ENCODE peak calls at places on chromosomes 5 and 9, in ten cellular contexts. A is lower lobe of right lung, I is A549, L is dorsolateral prefrontal cortex, G is nephron progenitor cell, U is H9, K is fibroblast of lung, O is AG09319, H is PC-9, J is heart right ventricle. V is an unnamed sample.

GRCh38 chr5:62938927-62939326 is 360.3 kb downstream of the LRRC70 start:
- DNase-seq in A (no peak), I (no peak), L (no peak), G (no peak), U (peak; percentile 33), K (no peak), O (no peak), H (no peak), J (no peak), V (no peak)

GRCh38 chr5:180206993-180207392 is 2.0 kb downstream of the RASGEF1C start:
- DNase-seq in A (no peak), I (no peak), L (no peak), G (no peak), U (no peak), K (no peak), O (no peak), H (no peak), J (no peak), V (no peak)

GRCh38 chr5:44365351-44365750 is 23.9 kb downstream of the FGF10 start:
- DNase-seq in A (no peak), I (no peak), L (no peak), G (no peak), U (no peak), K (peak; percentile 85), O (no peak), H (no peak), J (no peak), V (no peak)

GRCh38 chr5:30890377-30890776 is 303.1 kb upstream of the CDH6 start:
- DNase-seq in A (no peak), I (no peak), L (no peak), G (no peak), U (no peak), K (no peak), O (no peak), H (no peak), J (no peak), V (no peak)

GRCh38 chr5:124628721-124629596 is 117.5 kb downstream of the ZNF608 start:
- DNase-seq in A (no peak), I (peak; percentile 86), L (no peak), G (peak; percentile 25), U (peak; percentile 76), K (peak; percentile 93), O (peak; percentile 58), H (peak; percentile 86), J (no peak), V (no peak)

GRCh38 chr5:83099001-83099400 is 21.7 kb downstream of the XRCC4 start:
- DNase-seq in A (no peak), I (no peak), L (no peak), G (no peak), U (no peak), K (no peak), O (no peak), H (no peak), J (no peak), V (no peak)

GRCh38 chr5:143527808-143528207 is 124.3 kb upstream of the NR3C1 start:
- DNase-seq in A (no peak), I (no peak), L (no peak), G (no peak), U (no peak), K (no peak), O (no peak), H (no peak), J (no peak), V (no peak)

GRCh38 chr5:93676707-93677106 is 64.7 kb downstream of the POU5F2 start:
- DNase-seq in A (no peak), I (no peak), L (peak; percentile 39), G (peak; percentile 16), U (no peak), K (peak; percentile 22), O (no peak), H (no peak), J (no peak), V (no peak)

GRCh38 chr5:181222630-181223040 is 446 bp upstream of the TRIM41 start:
- DNase-seq in A (no peak), I (no peak), L (no peak), G (no peak), U (no peak), K (peak; percentile 73), O (no peak), H (no peak), J (no peak), V (no peak)
- TF ChIP-seq CTCF in A (no peak), I (no peak), L (no peak), G (no peak), U (peak; percentile 35), K (no peak), O (no peak), H (no peak), J (no peak), V (peak; percentile 68)

GRCh38 chr9:128684325-128685021 is 4.5 kb upstream of the SET start:
- DNase-seq in A (peak; percentile 91), I (peak; percentile 85), L (no peak), G (peak; percentile 64), U (peak; percentile 87), K (peak; percentile 70), O (no peak), H (peak; percentile 86), J (peak; percentile 71), V (no peak)

GRCh38 chr9:128687453-128687852 is 1.6 kb upstream of the SET start:
- DNase-seq in A (no peak), I (no peak), L (no peak), G (no peak), U (no peak), K (no peak), O (no peak), H (no peak), J (no peak), V (no peak)

GRCh38 chr9:128685022-128685332 is 4.0 kb upstream of the SET start:
- DNase-seq in A (no peak), I (no peak), L (no peak), G (no peak), U (no peak), K (no peak), O (no peak), H (no peak), J (no peak), V (no peak)

GRCh38 chr9:128684065-128684324 is 5.0 kb upstream of the SET start:
- DNase-seq in A (no peak), I (no peak), L (no peak), G (no peak), U (no peak), K (no peak), O (no peak), H (no peak), J (no peak), V (no peak)

DNA sequence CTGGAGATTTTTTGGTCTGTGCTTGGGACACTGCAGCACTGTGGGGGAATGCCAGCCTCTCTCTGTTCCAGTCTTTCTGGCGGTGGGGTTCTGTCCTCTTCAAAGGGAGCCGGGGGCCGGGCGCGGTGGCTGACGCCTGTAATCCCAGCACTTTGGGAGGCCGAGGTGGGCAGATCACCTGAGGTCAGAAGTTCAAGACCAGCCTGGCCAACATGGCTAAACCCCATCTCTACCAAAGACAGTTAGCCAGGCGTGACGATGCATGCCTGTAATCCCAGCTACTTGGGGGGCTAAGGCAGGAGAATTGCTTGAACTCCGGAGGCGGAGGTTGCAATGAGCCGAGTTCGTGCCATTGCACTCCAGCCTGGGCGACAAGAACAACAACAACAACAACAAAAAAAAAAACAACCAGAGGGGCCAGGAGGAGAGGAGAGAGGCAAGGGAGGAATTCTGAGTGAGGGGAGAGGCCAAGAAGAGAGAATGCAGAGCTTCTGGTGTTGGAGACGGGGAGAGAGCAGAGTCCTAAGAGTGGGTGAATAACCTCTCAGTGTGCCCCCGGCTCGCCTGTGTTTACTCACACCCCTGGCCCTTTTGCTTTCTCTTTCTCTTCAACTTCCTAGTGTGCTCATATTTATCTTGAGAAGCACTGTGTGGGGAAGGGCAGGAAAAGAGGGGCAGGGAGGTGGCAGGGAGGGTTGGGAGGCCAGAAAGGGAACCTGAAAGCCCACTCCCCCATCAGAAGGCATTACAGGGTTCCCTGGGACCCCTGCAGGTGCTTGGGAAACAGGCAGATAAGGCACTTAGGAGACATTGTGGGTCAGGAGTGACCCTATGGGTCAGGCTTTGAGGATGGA is 3.2 kb upstream of the SET start:
- DNase-seq in A (peak; percentile 57), I (no peak), L (no peak), G (no peak), U (no peak), K (peak; percentile 26), O (no peak), H (no peak), J (no peak), V (no peak)
- TF ChIP-seq CTCF in A (no peak), I (no peak), L (no peak), G (no peak), U (no peak), K (no peak), O (no peak), H (no peak), J (no peak), V (no peak)

GRCh38 chr5:65924366-65925093 is 1.8 kb upstream of the ERBIN start:
- DNase-seq in A (no peak), I (no peak), L (no peak), G (no peak), U (no peak), K (no peak), O (no peak), H (no peak), J (no peak), V (no peak)

GRCh38 chr5:65925601-65926275 is 637 bp upstream of the ERBIN start:
- DNase-seq in A (peak; percentile 85), I (peak; percentile 89), L (peak; percentile 42), G (peak; percentile 87), U (peak; percentile 88), K (peak; percentile 88), O (peak; percentile 80), H (peak; percentile 67), J (peak; percentile 87), V (peak; percentile 92)

GRCh38 chr5:65926893-65927292 is 518 bp downstream of the ERBIN start:
- DNase-seq in A (no peak), I (no peak), L (no peak), G (peak; percentile 5), U (no peak), K (peak; percentile 30), O (no peak), H (no peak), J (no peak), V (no peak)

GRCh38 chr5:65926276-65926761 is at the start of gene ERBIN:
- DNase-seq in A (peak; percentile 89), I (peak; percentile 73), L (peak; percentile 25), G (peak; percentile 75), U (peak; percentile 52), K (peak; percentile 86), O (peak; percentile 70), H (peak; percentile 72), J (peak; percentile 82), V (peak; percentile 80)

DNA sequence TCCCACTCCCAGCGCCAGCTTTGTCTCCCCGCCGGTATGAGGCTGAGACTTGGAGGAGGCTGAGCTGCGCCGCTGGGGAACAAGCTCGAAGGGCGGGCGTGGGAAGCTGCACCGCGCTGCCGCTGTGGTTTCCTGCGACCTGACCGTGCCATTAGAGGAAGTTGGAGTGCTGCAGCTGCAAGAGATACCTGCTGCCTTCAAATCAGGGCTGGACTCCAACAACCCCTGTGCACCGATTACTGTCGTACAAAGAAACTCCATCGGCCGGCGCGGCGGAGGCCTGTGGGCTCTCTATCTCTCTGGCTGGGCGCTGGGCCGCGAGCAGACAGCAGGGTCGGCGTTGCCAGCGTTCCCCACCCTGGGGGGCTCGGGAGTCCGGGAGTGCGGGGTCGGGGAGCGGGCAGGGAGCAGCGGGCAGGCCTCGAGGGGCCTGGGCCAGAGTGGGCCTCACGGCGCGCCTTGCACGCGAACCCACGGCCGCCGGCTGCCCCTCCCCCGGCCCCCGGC is 1.2 kb upstream of the ERBIN start:
- DNase-seq in A (peak; percentile 90), I (peak; percentile 77), L (peak; percentile 27), G (no peak), U (peak; percentile 62), K (peak; percentile 73), O (no peak), H (peak; percentile 67), J (peak; percentile 75), V (no peak)
- TF ChIP-seq CTCF in A (no peak), I (no peak), L (no peak), G (no peak), U (no peak), K (no peak), O (no peak), H (no peak), J (no peak), V (no peak)

DNA sequence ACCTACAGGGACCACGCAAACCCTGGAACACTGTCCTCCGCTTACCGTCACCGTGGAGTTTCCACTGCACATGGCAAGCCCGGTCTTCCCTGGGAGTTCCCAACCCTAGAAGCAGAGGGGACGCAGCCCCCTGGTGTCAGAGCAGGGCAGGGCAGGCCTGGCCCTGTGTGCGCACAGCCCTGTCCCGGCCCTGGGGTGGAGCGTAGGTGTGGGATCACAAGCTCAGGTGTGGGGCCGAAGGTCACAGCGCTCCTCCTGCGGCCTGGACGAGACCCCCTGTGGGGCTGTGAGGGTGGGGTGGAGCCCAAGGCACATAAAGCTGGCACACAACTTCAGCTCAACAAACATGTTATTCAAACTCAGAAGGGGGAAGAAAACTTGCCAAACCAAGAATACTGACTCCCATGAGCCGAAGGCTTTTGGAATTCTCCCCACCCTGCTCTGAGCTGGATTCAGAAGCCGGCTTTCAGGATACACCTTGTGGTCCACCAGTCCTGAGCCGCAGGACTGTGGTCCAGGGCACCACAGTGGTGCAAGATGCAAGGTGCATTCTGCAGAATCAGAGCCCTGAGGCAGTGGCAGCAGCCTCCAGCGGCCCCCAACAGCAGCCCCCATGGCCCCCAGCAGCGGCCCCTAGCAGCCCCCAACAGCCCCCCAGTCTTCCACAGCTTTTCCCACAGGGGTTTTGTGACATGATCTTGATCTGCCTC is 11.8 kb upstream of the EXOC3 start:
- DNase-seq in A (no peak), I (peak; percentile 59), L (no peak), G (peak; percentile 77), U (peak; percentile 82), K (peak; percentile 38), O (no peak), H (no peak), J (peak; percentile 46), V (no peak)
- TF ChIP-seq CTCF in A (peak; percentile 62), I (peak; percentile 45), L (peak; percentile 42), G (peak; percentile 88), U (peak; percentile 87), K (peak; percentile 77), O (peak; percentile 67), H (peak; percentile 90), J (peak; percentile 62), V (peak; percentile 85)